ENCODE peak calls at places on chromosomes 1 and 21, in seven cellular contexts. I, V, W, J, N, P and R are unnamed samples.

GRCh38 chr1:165403835-165404482 is 41.0 kb downstream of the RXRG start:
- DNase-seq in I (peak), V (no peak), W (no peak), J (peak), N (no peak), P (peak), R (no peak)

GRCh38 chr1:235270625-235271024 is 57.4 kb downstream of the ARID4B start:
- DNase-seq in I (no peak), V (no peak), W (no peak), J (no peak), N (no peak), P (no peak), R (no peak)

GRCh38 chr1:26373281-26373680 is 731 bp upstream of the ZNF683 start:
- DNase-seq in I (no peak), V (no peak), W (no peak), J (no peak), N (no peak), P (no peak), R (no peak)

GRCh38 chr1:204227351-204227750 is 13.6 kb upstream of the GOLT1A start:
- DNase-seq in I (no peak), V (no peak), W (no peak), J (no peak), N (no peak), P (no peak), R (no peak)

GRCh38 chr1:2801535-2802291 is at the start of gene TTC34:
- DNase-seq in I (peak), V (no peak), W (no peak), J (peak), N (no peak), P (no peak), R (no peak)

GRCh38 chr1:181350146-181350545 is 133.2 kb upstream of the CACNA1E start:
- DNase-seq in I (no peak), V (no peak), W (no peak), J (no peak), N (no peak), P (no peak), R (no peak)

GRCh38 chr1:45116820-45117219 is 89.6 kb downstream of the ZSWIM5 start:
- DNase-seq in I (no peak), V (no peak), W (no peak), J (no peak), N (no peak), P (no peak), R (no peak)

GRCh38 chr1:67942269-67942668 is 108.2 kb downstream of the DIRAS3 start:
- DNase-seq in I (no peak), V (no peak), W (no peak), J (no peak), N (peak), P (no peak), R (no peak)

GRCh38 chr1:222416001-222416791 is 131.7 kb downstream of the HHIPL2 start:
- DNase-seq in I (no peak), V (no peak), W (no peak), J (no peak), N (no peak), P (no peak), R (no peak)

GRCh38 chr1:202291961-202292712 is 49.6 kb downstream of the UBE2T start:
- DNase-seq in I (peak), V (no peak), W (no peak), J (peak), N (no peak), P (no peak), R (peak)

GRCh38 chr1:117060441-117061317 is 553 bp downstream of the TTF2 start:
- DNase-seq in I (peak), V (peak), W (no peak), J (peak), N (no peak), P (no peak), R (no peak)

GRCh38 chr1:61377242-61377958 is 295.0 kb downstream of the NFIA start:
- DNase-seq in I (no peak), V (no peak), W (no peak), J (no peak), N (no peak), P (no peak), R (no peak)
- TF ChIP-seq POLR2A in I (no peak), V (no peak), W (no peak), J (no peak), N (no peak), P (no peak), R (no peak)

DNA sequence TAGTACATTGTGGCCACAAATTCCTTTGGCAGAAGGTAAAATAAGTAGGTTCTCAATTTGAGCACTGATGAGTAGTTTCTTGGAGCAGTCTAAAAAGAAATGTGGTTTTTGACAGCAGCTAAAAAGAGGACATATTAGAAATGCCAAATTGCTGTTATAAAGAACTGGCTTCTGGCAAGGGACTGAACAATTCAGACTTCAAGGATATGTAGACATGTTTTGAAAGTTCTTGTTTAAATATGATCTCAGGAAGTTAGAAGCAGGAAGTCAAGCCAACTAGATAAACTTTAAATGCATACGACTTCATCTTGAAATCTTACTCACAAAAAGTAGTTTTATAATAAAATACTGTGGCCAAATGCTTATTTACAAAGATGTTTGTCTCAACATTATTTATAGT is 18.8 kb downstream of the C1orf52 start:
- DNase-seq in I (no peak), V (no peak), W (no peak), J (no peak), N (no peak), P (no peak), R (no peak)
- TF ChIP-seq CTCF in I (no peak), V (no peak), W (no peak), J (no peak), N (no peak), P (no peak), R (no peak)

GRCh38 chr1:108540977-108541376 is 18.9 kb upstream of the EEIG2 start:
- DNase-seq in I (no peak), V (no peak), W (no peak), J (no peak), N (no peak), P (no peak), R (no peak)
- H3K27ac ChIP-seq in I (no peak), V (no peak), W (no peak), J (no peak), N (no peak), P (no peak), R (no peak)

GRCh38 chr1:1437904-1438376 is 2.5 kb downstream of the VWA1 start:
- DNase-seq in I (no peak), V (no peak), W (no peak), J (peak), N (no peak), P (no peak), R (no peak)
- TF ChIP-seq POLR2A in I (no peak), V (no peak), W (no peak), J (peak), N (no peak), P (no peak), R (no peak)

DNA sequence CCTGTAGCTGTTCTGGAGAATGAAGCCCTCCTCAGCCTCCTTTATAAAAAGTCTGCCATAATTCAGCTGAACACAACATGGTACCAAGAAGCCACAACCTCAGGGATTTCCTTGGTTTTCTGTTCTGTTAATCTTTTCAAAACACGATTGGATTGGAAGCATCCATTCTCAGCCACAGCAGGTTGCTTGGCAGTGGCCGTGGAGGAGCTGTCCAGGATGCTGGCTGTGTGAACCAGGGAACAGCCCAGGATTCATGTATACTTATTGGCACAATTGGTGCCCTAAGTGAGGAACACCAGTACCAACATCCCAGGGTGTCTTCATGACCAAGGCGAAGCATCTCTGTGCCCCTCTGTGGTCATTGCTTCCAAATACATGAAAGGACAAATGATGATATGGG is 393.5 kb downstream of the CAMTA1 start:
- DNase-seq in I (no peak), V (no peak), W (no peak), J (no peak), N (peak), P (no peak), R (no peak)
- TF ChIP-seq CTCF in I (no peak), V (no peak), W (no peak), J (no peak), N (no peak), P (no peak), R (no peak)

DNA sequence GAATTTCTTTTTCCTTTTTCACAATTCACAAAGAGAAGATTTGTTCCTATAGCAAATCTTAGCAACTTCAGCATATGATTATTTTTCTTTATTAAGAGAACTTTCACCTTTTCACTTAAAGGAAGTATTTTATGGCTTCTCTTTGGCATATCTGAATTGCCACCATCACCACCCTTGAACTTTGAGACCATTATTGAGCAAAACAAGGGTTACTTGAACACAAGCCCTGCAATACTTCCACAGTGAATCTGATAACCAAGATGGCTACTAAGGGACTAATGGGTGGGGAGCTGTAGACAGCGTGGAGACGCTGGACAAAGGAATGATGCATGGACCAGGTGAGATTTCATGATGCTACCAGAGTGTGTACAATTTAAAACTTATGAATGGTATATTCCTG is 815.0 kb downstream of the LRRIQ3 start:
- DNase-seq in I (no peak), V (no peak), W (no peak), J (no peak), N (no peak), P (no peak), R (no peak)
- H3K27ac ChIP-seq in I (no peak), V (no peak), W (no peak), J (no peak), N (no peak), P (no peak), R (no peak)

DNA sequence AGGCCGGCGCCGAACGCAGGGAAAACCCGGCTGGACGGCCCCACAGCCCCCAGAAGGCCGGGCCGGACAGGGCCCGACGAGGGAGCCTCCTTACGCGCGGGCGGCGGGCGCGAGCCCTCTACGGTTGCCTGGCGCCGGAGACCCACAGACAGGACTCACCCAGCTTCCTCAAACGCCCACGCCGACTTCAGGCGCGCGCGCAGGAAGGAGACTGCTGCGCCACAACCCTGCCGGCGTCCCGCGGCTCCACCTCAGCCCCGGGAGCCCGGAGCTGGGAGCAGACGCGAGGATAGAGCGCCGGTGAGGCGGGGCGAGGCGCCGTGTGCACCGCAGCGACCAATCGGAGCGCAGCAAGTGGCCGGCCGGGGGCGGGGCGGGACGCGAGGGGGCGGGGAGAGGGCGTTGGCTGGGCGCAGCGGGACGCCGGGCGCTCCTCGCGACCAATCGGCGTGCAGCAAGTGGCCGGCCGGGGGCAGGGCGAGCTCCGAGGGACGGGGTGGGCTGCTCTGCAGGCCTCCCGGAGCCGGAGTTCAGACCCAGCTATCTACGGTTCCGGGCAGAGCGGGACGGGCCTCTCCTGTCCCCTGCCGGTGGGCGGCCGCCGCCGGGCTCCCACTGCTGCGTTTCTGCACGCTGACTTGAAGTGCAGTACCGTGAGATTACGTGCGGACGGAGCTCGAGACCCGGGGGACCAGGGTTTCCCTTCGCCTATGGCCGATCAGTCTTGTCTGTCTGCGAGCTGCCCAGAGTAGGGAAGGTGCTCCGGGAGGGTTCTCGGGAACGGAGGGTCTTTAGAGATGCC is at the start of gene TMEM50B:
- DNase-seq in I (peak), V (peak), W (peak), J (peak), N (peak), P (peak), R (peak)
- TF ChIP-seq POLR2A in I (peak), V (peak), W (peak), J (peak), N (peak), P (peak), R (peak)

GRCh38 chr1:163874070-163874469 is 552.3 kb downstream of the NUF2 start:
- DNase-seq in I (no peak), V (no peak), W (no peak), J (no peak), N (no peak), P (no peak), R (no peak)
- TF ChIP-seq CTCF in I (peak), V (no peak), W (no peak), J (no peak), N (no peak), P (no peak), R (peak)

DNA sequence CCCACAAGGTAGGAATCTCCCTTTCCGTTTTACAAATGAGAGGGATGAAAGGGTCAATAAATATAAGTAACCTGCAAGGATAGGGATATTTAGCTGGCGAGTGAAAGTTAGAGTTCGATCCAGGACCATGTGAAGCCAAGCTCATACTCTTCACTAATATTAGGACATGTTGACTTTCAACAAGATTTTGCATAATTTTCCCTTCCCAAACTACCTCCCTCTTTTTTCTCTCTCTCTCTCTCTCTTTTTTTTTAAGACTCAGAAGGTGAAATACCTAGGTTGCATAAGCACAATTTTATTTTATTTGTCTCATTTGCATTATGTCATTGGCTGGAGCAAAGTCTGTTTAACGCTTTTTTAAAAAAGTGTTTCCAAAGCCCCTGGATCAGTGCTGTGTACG is 8.1 kb upstream of the MT1HL1 start:
- DNase-seq in I (no peak), V (no peak), W (no peak), J (no peak), N (no peak), P (no peak), R (no peak)
- H3K27ac ChIP-seq in I (no peak), V (no peak), W (no peak), J (peak), N (peak), P (no peak), R (no peak)

GRCh38 chr1:206612129-206612876 is at the start of gene EIF2D:
- DNase-seq in I (peak), V (peak), W (peak), J (peak), N (peak), P (peak), R (peak)
- TF ChIP-seq POLR2A in I (no peak), V (peak), W (peak), J (peak), N (peak), P (no peak), R (peak)